ENCODE peak calls at places on chromosomes 3 and 15, in seven cellular contexts. T is hepatocyte, Q is GM23248, N is SK-N-SH, F is neural progenitor cell, E is PC-3, H is MM.1S. R is an unnamed sample.

GRCh38 chr15:99409097-99409473 is 156.7 kb upstream of the MEF2A start:
- DNase-seq in T (peak), Q (peak), N (peak), F (peak), E (peak), H (no peak), R (peak)

GRCh38 chr3:147521646-147522045 is 112.5 kb downstream of the ZIC1 start:
- DNase-seq in T (no peak), Q (peak), N (no peak), F (no peak), E (peak), H (no peak), R (no peak)

GRCh38 chr3:58989173-58989572 is 60.7 kb downstream of the CFAP20DC start:
- DNase-seq in T (no peak), Q (peak), N (no peak), F (no peak), E (peak), H (no peak), R (no peak)

GRCh38 chr3:149589332-149589731 is 68.5 kb downstream of the WWTR1 start:
- DNase-seq in T (no peak), Q (peak), N (no peak), F (no peak), E (peak), H (no peak), R (no peak)

GRCh38 chr3:55704521-55704920 is 217.4 kb upstream of the WNT5A start:
- DNase-seq in T (no peak), Q (peak), N (no peak), F (no peak), E (no peak), H (no peak), R (no peak)

GRCh38 chr3:16828815-16829214 is 55.9 kb upstream of the PLCL2 start:
- DNase-seq in T (peak), Q (peak), N (no peak), F (peak), E (peak), H (peak), R (peak)

GRCh38 chr3:117722856-117723255 is 1013.3 kb downstream of the TUSC7 start:
- DNase-seq in T (no peak), Q (no peak), N (no peak), F (no peak), E (no peak), H (no peak), R (peak)

GRCh38 chr3:191051037-191051436 is 148.0 kb upstream of the OSTN start:
- DNase-seq in T (peak), Q (peak), N (peak), F (peak), E (peak), H (peak), R (peak)

GRCh38 chr3:98778852-98779379 is 15.8 kb downstream of the ST3GAL6 start:
- DNase-seq in T (peak), Q (peak), N (no peak), F (no peak), E (no peak), H (no peak), R (no peak)

GRCh38 chr3:90092994-90093393 is 985.6 kb downstream of the EPHA3 start:
- DNase-seq in T (peak), Q (peak), N (peak), F (peak), E (peak), H (peak), R (peak)

GRCh38 chr3:54746722-54747121 is 181.1 kb downstream of the LRTM1 start:
- DNase-seq in T (no peak), Q (no peak), N (no peak), F (no peak), E (no peak), H (no peak), R (no peak)

GRCh38 chr3:157175678-157176077 is 15.7 kb upstream of the CCNL1 start:
- DNase-seq in T (peak), Q (peak), N (peak), F (peak), E (no peak), H (peak), R (no peak)

GRCh38 chr3:25610167-25610566 is 54.5 kb downstream of the TOP2B start:
- DNase-seq in T (no peak), Q (no peak), N (no peak), F (no peak), E (no peak), H (no peak), R (no peak)

DNA sequence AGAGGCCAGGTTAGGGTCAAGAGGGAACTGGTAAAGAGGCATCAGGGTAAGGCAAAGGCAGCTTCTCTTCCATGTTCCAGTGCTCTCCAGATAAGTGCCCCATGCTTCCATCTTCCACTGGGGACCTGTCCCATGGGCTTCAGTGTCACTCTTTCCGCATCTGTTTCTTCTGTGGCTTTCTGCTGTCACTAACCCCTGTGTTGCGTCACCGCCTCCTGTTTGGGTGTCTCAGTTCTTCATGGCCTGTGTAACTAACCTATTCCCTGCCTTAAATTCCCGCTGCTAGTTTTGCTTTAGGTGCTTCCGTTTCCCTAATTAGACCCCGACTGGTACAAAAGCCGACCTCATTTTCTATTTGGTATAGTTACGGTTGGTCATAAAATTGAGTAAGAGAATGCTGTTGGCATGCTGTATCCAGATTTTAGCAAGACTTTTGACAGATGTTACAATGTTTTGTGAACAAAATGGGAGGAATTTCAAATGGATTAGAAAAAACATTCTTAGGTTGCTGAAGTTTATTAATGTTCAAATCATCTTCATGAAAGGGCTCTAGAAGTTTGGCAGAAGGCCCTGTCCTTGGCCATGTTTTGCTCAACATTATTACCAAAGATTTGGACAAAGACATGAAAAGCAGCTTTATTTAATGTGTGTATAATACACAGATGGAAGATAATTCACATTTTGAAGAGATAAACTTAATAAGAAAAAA is 245.3 kb downstream of the BBX start:
- DNase-seq in T (no peak), Q (no peak), N (no peak), F (no peak), E (no peak), H (no peak), R (no peak)
- TF ChIP-seq EZH2phosphoT487 in T (no peak), Q (no peak), N (no peak), F (no peak), E (no peak), H (no peak), R (no peak)

DNA sequence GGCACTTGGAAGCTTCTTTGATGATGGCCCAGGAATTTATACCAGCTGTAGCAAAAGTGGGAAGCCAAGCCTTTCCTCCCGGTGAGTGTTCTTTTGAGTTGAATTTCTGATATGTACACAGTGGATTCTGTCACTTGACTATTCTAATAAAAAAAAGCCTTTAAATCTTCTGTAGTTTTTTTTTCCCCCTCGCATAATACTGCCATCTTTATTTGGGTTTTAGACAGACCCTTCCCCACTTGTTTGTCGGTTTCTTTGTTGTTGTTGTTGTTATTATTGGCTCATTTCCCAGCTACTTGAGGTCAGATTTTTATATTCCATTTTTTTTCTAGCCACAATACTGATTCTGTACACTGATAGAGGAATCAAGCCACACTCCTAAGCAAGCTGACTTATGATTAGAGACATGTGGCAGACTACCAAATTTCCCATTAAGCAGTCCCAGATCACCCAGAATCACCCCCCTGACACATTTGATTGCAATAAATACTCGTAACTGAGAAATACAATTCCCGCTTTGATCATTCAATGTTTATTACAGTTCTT is 122.4 kb upstream of the IL12A start:
- DNase-seq in T (no peak), Q (no peak), N (no peak), F (no peak), E (no peak), H (no peak), R (no peak)
- TF ChIP-seq EZH2phosphoT487 in T (no peak), Q (no peak), N (no peak), F (no peak), E (no peak), H (no peak), R (no peak)

DNA sequence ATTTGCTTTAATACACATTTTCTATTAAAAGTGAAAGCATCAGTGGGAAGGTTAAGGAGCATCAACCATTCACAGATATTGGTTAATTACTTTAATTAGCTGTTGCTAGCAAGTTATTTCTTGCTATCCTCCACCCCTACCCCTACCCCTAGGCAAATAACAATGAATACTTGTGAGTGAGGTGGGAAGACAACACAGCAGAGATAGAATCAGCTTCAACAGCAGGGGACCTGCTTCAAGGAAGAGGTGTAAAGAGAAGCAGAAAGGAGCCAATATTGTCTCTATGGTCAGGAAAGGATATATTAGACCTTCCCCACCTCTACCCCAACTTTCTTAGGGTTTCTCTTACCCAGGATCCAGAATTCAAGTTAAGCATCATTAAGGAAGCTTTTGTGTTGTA is 149.4 kb downstream of the SNRK start:
- DNase-seq in T (no peak), Q (no peak), N (no peak), F (no peak), E (no peak), H (no peak), R (no peak)
- TF ChIP-seq EZH2phosphoT487 in T (no peak), Q (no peak), N (no peak), F (no peak), E (no peak), H (no peak), R (no peak)

GRCh38 chr15:37765809-37766208 is 168.6 kb upstream of the TMCO5A start:
- DNase-seq in T (peak), Q (peak), N (no peak), F (no peak), E (no peak), H (peak), R (peak)
- TF ChIP-seq EZH2phosphoT487 in T (no peak), Q (no peak), N (no peak), F (no peak), E (no peak), H (no peak), R (no peak)

GRCh38 chr15:74314897-74315438 is 52.5 kb downstream of the CYP11A1 start:
- DNase-seq in T (no peak), Q (no peak), N (no peak), F (no peak), E (no peak), H (no peak), R (no peak)
- TF ChIP-seq EZH2phosphoT487 in T (no peak), Q (no peak), N (no peak), F (no peak), E (no peak), H (no peak), R (no peak)

DNA sequence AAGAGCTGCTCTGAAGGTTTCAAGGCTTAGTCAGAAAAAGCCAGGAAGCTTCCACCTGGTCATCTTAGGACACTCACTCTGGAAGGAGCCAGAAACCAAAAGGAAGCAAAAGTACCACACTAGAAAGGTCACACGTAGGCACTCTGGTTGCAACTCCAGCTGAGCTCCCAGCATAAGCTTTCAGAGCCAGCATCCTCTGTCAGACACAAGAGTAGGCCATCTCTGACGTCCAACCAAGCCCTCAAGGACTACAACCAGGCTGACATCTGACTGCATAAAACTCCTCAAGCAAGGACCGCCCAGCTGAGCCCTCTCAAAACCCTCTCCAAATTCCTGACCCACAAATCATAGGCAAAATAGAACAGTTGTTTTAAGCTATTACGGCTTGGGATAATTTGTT is 12.8 kb downstream of the SH3BP5 start:
- DNase-seq in T (no peak), Q (peak), N (no peak), F (no peak), E (no peak), H (no peak), R (no peak)
- TF ChIP-seq EZH2phosphoT487 in T (no peak), Q (no peak), N (no peak), F (no peak), E (no peak), H (no peak), R (no peak)

GRCh38 chr3:52532838-52533622 is 627 bp downstream of the NT5DC2 start:
- DNase-seq in T (peak), Q (peak), N (peak), F (peak), E (peak), H (no peak), R (peak)
- TF ChIP-seq EZH2phosphoT487 in T (no peak), Q (no peak), N (no peak), F (no peak), E (no peak), H (no peak), R (no peak)

GRCh38 chr3:43688245-43688650 is 2.5 kb upstream of the ABHD5 start:
- DNase-seq in T (no peak), Q (no peak), N (no peak), F (no peak), E (no peak), H (no peak), R (no peak)
- TF ChIP-seq EZH2phosphoT487 in T (no peak), Q (no peak), N (no peak), F (no peak), E (no peak), H (no peak), R (no peak)

DNA sequence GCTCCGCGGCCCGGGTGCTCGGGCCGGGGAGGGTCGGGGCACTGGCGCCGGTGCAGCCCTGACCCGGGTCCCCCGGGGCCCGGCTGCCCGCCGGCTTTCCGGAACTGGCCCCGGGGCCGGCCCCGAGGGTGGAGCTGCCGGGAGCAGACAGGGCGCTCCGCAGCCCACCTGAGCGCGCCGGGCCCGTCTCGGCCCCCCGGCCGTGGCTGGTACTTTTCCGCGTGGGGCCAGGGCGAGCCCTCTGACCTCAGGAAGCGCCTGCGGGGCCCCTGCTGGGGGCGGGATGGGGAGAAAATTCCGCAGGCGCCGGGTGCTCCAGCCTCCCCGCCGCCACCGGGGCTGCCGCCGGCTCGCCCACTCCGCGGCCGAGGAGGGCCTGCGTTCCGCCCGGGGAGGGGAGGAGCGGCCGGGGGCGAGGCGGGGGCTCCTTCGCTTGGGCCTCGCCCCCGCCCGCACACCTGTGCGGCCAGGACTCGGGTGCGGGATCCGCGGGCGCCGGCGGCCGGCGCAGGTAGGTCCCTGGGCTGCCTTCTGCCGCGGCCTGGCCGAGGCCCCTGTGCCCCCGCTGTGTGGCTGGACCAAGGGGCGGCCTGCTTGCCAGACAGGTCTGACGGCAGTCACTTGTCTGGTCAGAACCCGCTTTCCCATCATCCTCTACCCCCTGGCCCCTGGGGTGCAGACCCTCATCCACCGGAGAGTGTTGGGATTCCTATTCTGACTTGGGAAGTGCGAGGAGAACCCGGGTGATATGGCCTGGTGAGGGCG is 3.5 kb downstream of the FURIN start:
- DNase-seq in T (peak), Q (peak), N (peak), F (peak), E (no peak), H (peak), R (no peak)
- TF ChIP-seq EZH2phosphoT487 in T (no peak), Q (no peak), N (no peak), F (no peak), E (no peak), H (no peak), R (no peak)

DNA sequence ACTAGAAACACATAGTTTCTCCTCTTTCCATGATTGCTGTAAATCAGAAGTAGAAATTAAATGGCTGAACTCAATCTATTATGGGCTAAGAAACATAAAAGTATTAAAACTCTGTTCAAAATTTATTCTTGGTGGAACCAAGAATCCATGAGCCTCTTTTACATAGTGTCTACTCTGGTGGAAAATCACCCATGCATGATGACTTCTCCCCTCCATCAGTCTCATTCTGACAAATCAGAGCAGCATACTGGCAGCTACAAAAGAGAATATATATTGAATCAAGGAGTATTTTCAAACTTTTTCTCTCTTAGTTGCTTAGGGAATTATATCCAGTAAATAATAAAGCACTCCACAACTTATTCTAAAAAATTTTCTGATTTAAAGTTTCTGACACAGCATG is 536.9 kb upstream of the CCDC54 start:
- DNase-seq in T (no peak), Q (no peak), N (no peak), F (no peak), E (no peak), H (no peak), R (no peak)
- TF ChIP-seq EZH2phosphoT487 in T (no peak), Q (no peak), N (no peak), F (no peak), E (no peak), H (no peak), R (no peak)